ENCODE peak calls at places on chromosomes 13 and 19, in eight cellular contexts. F is Ammon's horn; S is activated effector memory CD4-positive, alpha-beta T cell treated with Interleukin-2 at 50 U/mL for 16 hours; O is mesenchymal stem cell; E is osteoblast; D is HFF-Myc; J is NCI-H2081; U is GM12864. R is an unnamed sample.

GRCh38 chr19:35928507-35928906 is 7.7 kb upstream of the LRFN3 start:
- DNase-seq in F (no peak), S (no peak), O (no peak), E (peak), D (no peak), J (no peak), U (no peak), R (no peak)

GRCh38 chr13:101514695-101515275 is 62.3 kb downstream of the ITGBL1 start:
- DNase-seq in F (peak), S (no peak), O (peak), E (no peak), D (peak), J (peak), U (peak), R (peak)

GRCh38 chr19:49142866-49143335 is 12.3 kb downstream of the HRC start:
- DNase-seq in F (peak), S (no peak), O (peak), E (peak), D (no peak), J (peak), U (no peak), R (no peak)

GRCh38 chr13:77820431-77821149 is 98.0 kb downstream of the EDNRB start:
- DNase-seq in F (no peak), S (no peak), O (no peak), E (no peak), D (no peak), J (no peak), U (no peak), R (peak)

GRCh38 chr19:51693246-51693645 is at the start of gene SPACA6:
- DNase-seq in F (no peak), S (no peak), O (no peak), E (no peak), D (no peak), J (no peak), U (no peak), R (no peak)

GRCh38 chr19:51788936-51789795 is 5.8 kb upstream of the FPR3 start:
- DNase-seq in F (no peak), S (no peak), O (no peak), E (no peak), D (no peak), J (no peak), U (no peak), R (no peak)

GRCh38 chr19:17184381-17184841 is 30.7 kb upstream of the USE1 start:
- DNase-seq in F (peak), S (peak), O (peak), E (peak), D (no peak), J (no peak), U (no peak), R (no peak)

GRCh38 chr13:112983428-112984196 is 14.6 kb downstream of the MCF2L start:
- DNase-seq in F (no peak), S (no peak), O (no peak), E (no peak), D (no peak), J (no peak), U (no peak), R (no peak)

GRCh38 chr13:100363351-100363750 is 225.2 kb downstream of the GGACT start:
- DNase-seq in F (no peak), S (no peak), O (peak), E (no peak), D (no peak), J (no peak), U (no peak), R (no peak)

GRCh38 chr13:27141746-27142145 is 29.9 kb downstream of the USP12 start:
- DNase-seq in F (no peak), S (no peak), O (no peak), E (no peak), D (no peak), J (no peak), U (no peak), R (no peak)

GRCh38 chr13:49635599-49636433 is 7.5 kb downstream of the ARL11 start:
- DNase-seq in F (peak), S (peak), O (peak), E (no peak), D (no peak), J (no peak), U (no peak), R (no peak)

R was measured in CMK.